ENCODE peak calls at places on chromosome 3, in seven cellular contexts. F, U, Q, S, I, K and A are unnamed samples.

GRCh38 chr3:109050591-109051167 is 67.3 kb downstream of the MORC1 start:
- DNase-seq in F (no peak), U (peak; percentile 39), Q (no peak), S (no peak), I (no peak), K (no peak), A (no peak)

GRCh38 chr3:50213383-50213782 is 8.3 kb downstream of the SLC38A3 start:
- DNase-seq in F (no peak), U (no peak), Q (peak; percentile 44), S (no peak), I (no peak), K (no peak), A (no peak)

GRCh38 chr3:45546636-45547201 is 47.8 kb upstream of the LIMD1 start:
- DNase-seq in F (no peak), U (no peak), Q (no peak), S (no peak), I (no peak), K (no peak), A (no peak)

GRCh38 chr3:10448544-10448943 is 56.8 kb downstream of the ATP2B2 start:
- DNase-seq in F (no peak), U (no peak), Q (no peak), S (no peak), I (no peak), K (no peak), A (no peak)

GRCh38 chr3:177300039-177300833 is 103.0 kb upstream of the TBL1XR1 start:
- DNase-seq in F (no peak), U (peak; percentile 41), Q (peak; percentile 69), S (no peak), I (no peak), K (peak; percentile 41), A (no peak)

GRCh38 chr3:16883057-16883725 is 1.6 kb upstream of the PLCL2 start:
- DNase-seq in F (no peak), U (no peak), Q (no peak), S (no peak), I (no peak), K (peak; percentile 39), A (no peak)

GRCh38 chr3:171374661-171375285 is 85.4 kb downstream of the TNIK start:
- DNase-seq in F (no peak), U (peak; percentile 84), Q (no peak), S (no peak), I (no peak), K (no peak), A (no peak)

GRCh38 chr3:50194128-50194902 is 2.9 kb downstream of the GNAT1 start:
- DNase-seq in F (peak; percentile 82), U (peak; percentile 68), Q (peak; percentile 73), S (peak; percentile 68), I (no peak), K (peak; percentile 64), A (no peak)

GRCh38 chr3:30516238-30516637 is 90.2 kb upstream of the TGFBR2 start:
- DNase-seq in F (no peak), U (peak; percentile 39), Q (no peak), S (no peak), I (no peak), K (no peak), A (no peak)

GRCh38 chr3:190360228-190360627 is 27.7 kb upstream of the CLDN16 start:
- DNase-seq in F (no peak), U (no peak), Q (no peak), S (no peak), I (no peak), K (no peak), A (no peak)

GRCh38 chr3:137035631-137036030 is 77.8 kb downstream of the IL20RB start:
- DNase-seq in F (no peak), U (peak; percentile 34), Q (no peak), S (peak; percentile 28), I (no peak), K (no peak), A (no peak)
- TF ChIP-seq CTCF in F (no peak), U (peak; percentile 38), Q (no peak), S (no peak), I (no peak), K (no peak), A (peak; percentile 42)

DNA sequence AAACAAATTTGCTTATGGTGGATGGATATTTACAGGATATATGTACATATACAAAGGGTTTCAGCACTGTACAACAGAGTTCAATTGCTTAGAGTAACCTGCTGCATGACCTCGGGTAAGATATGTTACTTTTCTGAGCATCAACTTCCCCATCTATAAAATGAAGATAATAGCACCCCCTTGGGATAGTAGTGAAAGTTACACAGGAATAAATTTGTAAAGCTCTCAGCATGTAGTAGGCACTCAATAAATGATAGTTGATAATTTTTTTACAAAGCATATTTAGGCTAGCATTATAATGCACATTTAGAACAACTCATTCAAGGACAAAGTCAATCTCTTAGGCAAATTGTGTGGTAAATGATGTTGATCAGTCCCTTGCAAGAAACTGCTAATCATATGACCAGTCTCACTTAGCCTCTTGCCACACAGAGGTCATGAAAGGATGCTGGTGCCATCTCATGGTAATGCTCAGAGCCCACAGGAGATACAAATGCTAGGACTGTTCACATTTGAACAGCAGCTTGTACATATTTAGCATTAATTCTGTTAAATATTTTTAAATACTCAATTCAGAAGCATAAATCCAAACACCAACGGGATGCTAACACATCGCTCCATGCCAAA is 123.9 kb downstream of the MAGI1 start:
- DNase-seq in F (no peak), U (peak; percentile 41), Q (no peak), S (no peak), I (no peak), K (no peak), A (no peak)
- TF ChIP-seq CTCF in F (peak; percentile 7), U (no peak), Q (no peak), S (no peak), I (no peak), K (no peak), A (peak; percentile 56)

DNA sequence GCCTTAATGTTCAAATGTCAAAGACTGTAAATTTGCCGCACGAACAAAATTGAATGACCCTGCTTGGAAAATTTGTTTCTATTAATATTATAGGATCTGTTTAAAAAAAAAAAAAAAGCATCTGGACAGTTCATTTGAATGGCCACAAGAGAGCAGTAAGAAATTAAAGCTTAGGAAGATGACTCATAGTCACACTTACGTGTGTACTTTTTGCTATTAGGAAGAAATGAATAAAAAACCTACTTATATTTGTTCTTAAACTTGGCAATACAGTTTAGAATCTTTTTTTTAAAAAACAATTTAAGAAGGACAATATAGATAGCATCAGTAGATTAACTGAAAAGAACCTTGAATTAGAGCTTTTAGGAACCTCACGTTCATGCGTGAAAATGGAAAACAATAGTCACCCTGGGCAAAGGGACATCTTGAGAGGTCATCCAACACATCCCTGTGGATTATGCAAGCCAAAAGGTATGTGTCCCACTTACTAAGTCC is 621.8 kb downstream of the MECOM start:
- DNase-seq in F (no peak), U (peak; percentile 82), Q (no peak), S (no peak), I (no peak), K (no peak), A (no peak)
- TF ChIP-seq CTCF in F (peak; percentile 58), U (peak; percentile 54), Q (peak; percentile 50), S (peak; percentile 17), I (peak; percentile 23), K (peak; percentile 49), A (peak; percentile 88)

GRCh38 chr3:63961891-63962290 is 49.7 kb upstream of the SCAANT1 start:
- DNase-seq in F (no peak), U (peak; percentile 68), Q (no peak), S (no peak), I (no peak), K (no peak), A (no peak)
- TF ChIP-seq CTCF in F (peak; percentile 78), U (peak; percentile 67), Q (peak; percentile 50), S (peak; percentile 84), I (peak; percentile 54), K (peak; percentile 49), A (peak; percentile 85)